ENCODE peak calls at places on chromosomes 16 and 17, in five cellular contexts. N, L, J, C and D are unnamed samples.

GRCh38 chr17:37662358-37662757 is 19.1 kb upstream of the DDX52 start:
- DNase-seq in J (no peak), N (no peak), C (peak), L (no peak), D (no peak)

GRCh38 chr16:86507173-86508027 is 2.9 kb upstream of the FOXF1 start:
- DNase-seq in N (no peak), L (no peak), C (no peak), J (no peak), D (no peak)

GRCh38 chr16:62545039-62545438 is 508.8 kb upstream of the CDH8 start:
- DNase-seq in J (no peak), L (no peak), C (no peak), N (no peak), D (no peak)

GRCh38 chr17:11705111-11705510 is 106.8 kb downstream of the DNAH9 start:
- DNase-seq in L (no peak), N (no peak), C (peak), J (no peak), D (no peak)

GRCh38 chr16:66026211-66026610 is 340.3 kb upstream of the CDH5 start:
- DNase-seq in L (no peak), C (no peak), N (no peak), J (no peak), D (no peak)

GRCh38 chr17:59620064-59620359 is 317 bp downstream of the CLTC start:
- DNase-seq in J (no peak), N (no peak), L (no peak), C (no peak), D (no peak)

GRCh38 chr16:27315333-27316037 is 1.7 kb downstream of the IL4R start:
- DNase-seq in J (peak), C (peak), N (no peak), L (no peak), D (no peak)

GRCh38 chr17:7651959-7652658 is 1.4 kb downstream of the ATP1B2 start:
- DNase-seq in J (no peak), N (no peak), L (no peak), C (no peak), D (no peak)

GRCh38 chr17:5793899-5794298 is 209.6 kb upstream of the NLRP1 start:
- DNase-seq in C (no peak), N (no peak), L (peak), J (no peak), D (no peak)

GRCh38 chr16:27319257-27319965 is 5.6 kb downstream of the IL4R start:
- DNase-seq in N (no peak), C (peak), J (no peak), L (no peak), D (no peak)

GRCh38 chr17:61818225-61818624 is 45.1 kb downstream of the BRIP1 start:
- DNase-seq in N (no peak), C (no peak), L (no peak), J (no peak), D (no peak)

GRCh38 chr17:73297934-73298861 is 13.6 kb downstream of the CDC42EP4 start:
- DNase-seq in J (no peak), C (no peak), L (no peak), N (no peak), D (no peak)

GRCh38 chr16:50304467-50305440 is 38.4 kb downstream of the ADCY7 start:
- DNase-seq in J (peak), L (no peak), N (no peak), C (no peak), D (no peak)

GRCh38 chr16:27745348-27745747 is 195.4 kb downstream of the KATNIP start:
- DNase-seq in C (no peak), J (no peak), N (no peak), L (no peak), D (no peak)

GRCh38 chr16:84240455-84240854 is 643 bp upstream of the KCNG4 start:
- DNase-seq in N (no peak), J (no peak), L (no peak), C (no peak), D (no peak)

GRCh38 chr16:78704421-78704820 is 605.0 kb downstream of the WWOX start:
- DNase-seq in N (no peak), L (no peak), C (no peak), J (no peak), D (no peak)

GRCh38 chr16:10323528-10323869 is 62.4 kb upstream of the ATF7IP2 start:
- DNase-seq in L (no peak), C (no peak), J (no peak), N (no peak), D (no peak)

GRCh38 chr16:971582-971905 is 760 bp upstream of the LMF1 start:
- DNase-seq in J (no peak), C (no peak), L (no peak), N (no peak), D (no peak)

GRCh38 chr16:50591800-50592771 is 43.9 kb downstream of the NKD1 start:
- DNase-seq in L (no peak), J (peak), N (peak), C (no peak), D (no peak)

GRCh38 chr16:50309527-50310307 is 43.4 kb downstream of the ADCY7 start:
- DNase-seq in N (peak), J (peak), C (no peak), L (no peak), D (no peak)

GRCh38 chr16:4272114-4272954 is 489 bp downstream of the TFAP4 start:
- DNase-seq in C (peak), L (peak), N (peak), J (peak), D (no peak)

GRCh38 chr16:56615353-56615752 is 7.0 kb downstream of the MT2A start:
- DNase-seq in C (no peak), N (no peak), J (no peak), L (no peak), D (no peak)

GRCh38 chr17:80026359-80027042 is 9.2 kb downstream of the TBC1D16 start:
- DNase-seq in C (peak), N (no peak), J (peak), L (no peak), D (no peak)

GRCh38 chr17:81683584-81684441 is at the start of the genes ARL16 and HGS:
- DNase-seq in C (peak), J (peak), L (peak), N (peak), D (peak)

GRCh38 chr16:11299865-11300559 is 18.9 kb upstream of the PRM1 start:
- DNase-seq in L (no peak), N (no peak), C (no peak), J (no peak), D (no peak)

GRCh38 chr17:57517216-57517518 is 227.9 kb downstream of the CCDC182 start:
- DNase-seq in J (no peak), N (no peak), C (no peak), L (no peak), D (no peak)

GRCh38 chr17:77476006-77476405 is 335.2 kb downstream of the SEC14L1 start:
- DNase-seq in C (no peak), L (no peak), N (no peak), J (no peak), D (no peak)

GRCh38 chr17:82388223-82388921 is 16.8 kb downstream of the UTS2R start:
- DNase-seq in C (peak), J (no peak), L (no peak), N (no peak), D (no peak)

GRCh38 chr16:15523092-15523541 is 88.7 kb downstream of the BMERB1 start:
- DNase-seq in C (peak), N (no peak), L (no peak), J (no peak), D (no peak)

GRCh38 chr17:66564992-66565465 is 262.6 kb downstream of the PRKCA start:
- DNase-seq in L (no peak), C (no peak), N (no peak), J (no peak), D (no peak)

GRCh38 chr16:58107228-58107627 is 22.0 kb downstream of the CFAP20 start:
- DNase-seq in C (no peak), N (no peak), J (no peak), L (no peak), D (no peak)

GRCh38 chr16:23296994-23297393 is 5.1 kb upstream of the SCNN1B start:
- DNase-seq in L (no peak), J (no peak), N (no peak), C (peak), D (no peak)

GRCh38 chr17:7367083-7367482 is 12.1 kb downstream of the TMEM95 start:
- DNase-seq in N (no peak), L (no peak), J (no peak), C (no peak), D (no peak)

GRCh38 chr16:70395345-70395901 is 43.5 kb downstream of the ST3GAL2 start:
- DNase-seq in J (peak), N (peak), L (peak), C (peak), D (peak)

GRCh38 chr17:36779550-36779949 is 157.7 kb upstream of the LHX1 start:
- DNase-seq in N (no peak), J (no peak), C (no peak), L (no peak), D (no peak)

GRCh38 chr17:2710075-2710803 is 1.3 kb downstream of the CLUH start:
- DNase-seq in C (no peak), L (no peak), J (no peak), N (no peak), D (no peak)

GRCh38 chr17:34740516-34740915 is 161.1 kb downstream of the TMEM132E start:
- DNase-seq in C (no peak), N (no peak), J (peak), L (no peak), D (no peak)
- TF ChIP-seq CTCF in C (no peak), N (no peak), J (no peak), L (no peak), D (no peak)

DNA sequence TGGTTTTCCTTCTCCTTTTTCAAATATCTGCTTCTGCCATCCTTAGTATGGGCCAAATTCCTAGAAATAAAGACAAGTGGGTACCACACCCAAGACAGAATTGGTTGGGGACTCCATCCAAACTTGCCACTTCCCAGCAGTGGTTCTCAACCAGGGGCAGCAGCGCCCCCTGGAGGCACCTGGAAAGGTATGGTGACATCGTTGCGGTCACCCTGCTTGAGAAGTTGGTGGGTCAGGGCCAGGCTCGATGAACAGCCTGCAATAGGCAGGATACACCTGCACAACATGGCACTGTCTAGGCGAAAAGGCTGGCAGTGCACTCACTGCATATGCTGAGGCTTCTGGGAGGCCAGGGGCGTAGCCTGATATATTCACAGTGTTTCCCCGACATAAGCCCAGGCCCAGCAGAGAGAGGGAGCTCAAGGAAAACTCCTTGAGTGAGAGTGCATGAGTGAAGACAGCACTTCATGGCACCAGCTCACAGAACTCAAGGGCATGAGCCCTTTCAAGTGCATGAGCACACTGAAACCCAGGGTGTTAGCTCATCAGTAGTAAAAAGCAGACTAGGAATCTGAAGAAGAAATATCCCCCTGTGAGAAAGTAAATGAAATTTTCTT is 57.7 kb downstream of the CMC2 start:
- DNase-seq in N (no peak), C (peak), J (no peak), L (peak), D (no peak)
- TF ChIP-seq CTCF in N (peak), C (peak), J (peak), L (peak), D (peak)

DNA sequence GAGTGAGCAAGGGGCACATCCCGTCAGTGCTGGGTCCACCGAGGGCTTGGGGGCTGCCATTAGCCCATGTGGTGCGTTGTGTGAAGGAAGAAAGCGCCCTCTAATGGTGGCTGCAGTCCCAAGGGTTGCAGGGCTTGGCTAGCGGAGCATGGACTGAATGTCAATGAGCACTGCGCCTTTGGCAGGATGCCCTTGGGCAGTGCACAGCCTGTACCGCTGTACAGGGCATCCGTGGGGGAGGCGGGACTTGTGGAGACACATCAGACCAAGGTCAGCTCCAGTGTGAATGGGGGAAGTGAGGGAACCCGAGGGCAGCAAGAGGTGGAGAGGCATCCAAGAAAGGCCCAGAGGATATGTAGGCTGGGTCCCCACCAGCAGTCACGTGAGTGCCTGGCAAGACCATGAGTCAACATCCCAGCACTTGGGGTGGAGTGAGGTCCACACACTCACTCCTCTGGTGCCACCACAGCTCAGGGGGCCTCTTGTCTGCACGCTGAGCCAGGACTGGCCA is 75.5 kb upstream of the MED9 start:
- DNase-seq in J (no peak), C (no peak), L (no peak), N (no peak), D (no peak)
- TF ChIP-seq CTCF in J (no peak), C (no peak), L (no peak), N (no peak), D (no peak)

GRCh38 chr17:28426081-28426519 is 20.1 kb upstream of the SLC46A1 start:
- DNase-seq in L (peak), C (no peak), N (no peak), J (no peak), D (no peak)
- TF ChIP-seq CTCF in L (peak), C (peak), N (peak), J (peak), D (no peak)

DNA sequence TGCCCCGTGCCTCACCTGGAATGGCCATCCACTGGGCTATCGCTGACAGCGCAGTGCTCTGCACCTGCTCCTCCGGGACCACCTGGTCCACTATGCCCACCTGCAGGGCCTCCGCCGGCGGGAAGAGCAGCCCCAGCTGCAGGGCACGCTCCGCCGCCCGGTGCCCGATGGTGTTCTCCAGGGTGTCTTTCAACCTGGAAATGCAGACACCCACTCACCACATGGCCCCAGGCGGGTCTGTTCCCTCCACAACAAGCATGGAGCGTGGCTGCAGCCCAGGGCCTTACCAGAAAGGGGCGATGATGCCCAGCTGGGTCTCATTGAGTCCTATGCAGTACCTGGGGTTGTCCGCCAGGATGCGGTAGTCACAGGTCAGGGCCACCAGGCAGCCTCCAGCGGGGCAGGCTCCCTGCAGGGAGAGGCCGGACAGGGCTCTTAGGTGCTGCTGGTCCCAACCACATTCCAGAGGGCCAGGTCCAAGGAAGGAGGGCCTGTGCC is 6.8 kb downstream of the DNASE1L2 start:
- DNase-seq in L (no peak), N (no peak), C (no peak), J (no peak), D (no peak)
- TF ChIP-seq CTCF in L (no peak), N (no peak), C (no peak), J (no peak), D (no peak)

GRCh38 chr16:67226804-67227566 is at the start of gene TMEM208:
- DNase-seq in N (peak), J (peak), C (peak), L (peak), D (peak)
- TF ChIP-seq CTCF in N (no peak), J (no peak), C (no peak), L (no peak), D (peak)